ENCODE peak calls at places on chromosomes 6 and 20, in five cellular contexts. T is CD8-positive, alpha-beta T cell; W is A673; I is fibroblast of lung; V is transverse colon. B is an unnamed sample.

GRCh38 chr6:9583946-9584345 is 830.9 kb downstream of the TFAP2A start:
- DNase-seq in T (no peak), W (no peak), I (no peak), V (no peak), B (no peak)

GRCh38 chr6:32178547-32179440 is 589 bp downstream of the RNF5 start:
- DNase-seq in T (no peak), W (no peak), I (no peak), V (no peak), B (no peak)

GRCh38 chr6:83065511-83066192 is at the start of gene UBE3D:
- DNase-seq in T (peak), W (peak), I (peak), V (peak), B (no peak)

GRCh38 chr20:38752029-38752428 is 3.8 kb downstream of the ACTR5 start:
- DNase-seq in T (no peak), W (no peak), I (no peak), V (no peak), B (no peak)

GRCh38 chr6:12440981-12441380 is 150.8 kb downstream of the EDN1 start:
- DNase-seq in T (no peak), W (peak), I (no peak), V (no peak), B (no peak)

GRCh38 chr20:57197352-57198198 is 68.9 kb downstream of the BMP7 start:
- DNase-seq in T (no peak), W (no peak), I (no peak), V (no peak), B (no peak)

GRCh38 chr20:21048841-21049273 is 57.3 kb downstream of the LINC00237 start:
- DNase-seq in T (peak), W (peak), I (no peak), V (peak), B (no peak)

GRCh38 chr6:33069021-33069738 is 4.3 kb downstream of the HLA-DPA1 start:
- DNase-seq in T (no peak), W (no peak), I (no peak), V (no peak), B (no peak)

GRCh38 chr20:19937651-19938420 is 79.3 kb upstream of the NAA20 start:
- DNase-seq in T (no peak), W (no peak), I (no peak), V (no peak), B (no peak)

GRCh38 chr6:165599596-165600487 is 63.2 kb downstream of the PDE10A start:
- DNase-seq in T (no peak), W (no peak), I (no peak), V (no peak), B (no peak)

GRCh38 chr6:95248501-95248900 is 328.8 kb upstream of the MANEA start:
- DNase-seq in T (no peak), W (peak), I (peak), V (no peak), B (no peak)

GRCh38 chr6:111692327-111693164 is 86.9 kb upstream of the TRAF3IP2 start:
- DNase-seq in T (no peak), W (no peak), I (no peak), V (peak), B (peak)

GRCh38 chr6:17167327-17167979 is 65.6 kb downstream of the STMND1 start:
- DNase-seq in T (no peak), W (peak), I (peak), V (peak), B (no peak)

GRCh38 chr6:32931211-32931610 is 9.6 kb downstream of the HLA-DMB start:
- DNase-seq in T (no peak), W (no peak), I (no peak), V (no peak), B (no peak)

GRCh38 chr20:50913976-50914375 is 17.3 kb downstream of the ADNP start:
- DNase-seq in T (no peak), W (peak), I (peak), V (no peak), B (no peak)

GRCh38 chr6:39056681-39057080 is 8.1 kb downstream of the GLP1R start:
- DNase-seq in T (no peak), W (no peak), I (no peak), V (no peak), B (no peak)

GRCh38 chr20:62377615-62378085 is 9.3 kb upstream of the RPS21 start:
- DNase-seq in T (no peak), W (no peak), I (no peak), V (no peak), B (no peak)

GRCh38 chr6:166774770-166775169 is 147.7 kb upstream of the RPS6KA2 start:
- DNase-seq in T (no peak), W (no peak), I (no peak), V (no peak), B (no peak)

GRCh38 chr20:33442136-33443005 is 1.2 kb downstream of the SNTA1 start:
- DNase-seq in T (no peak), W (no peak), I (no peak), V (peak), B (no peak)

GRCh38 chr6:16505711-16506362 is 255.4 kb downstream of the ATXN1 start:
- DNase-seq in T (no peak), W (peak), I (peak), V (peak), B (no peak)

GRCh38 chr6:117498159-117498558 is 15.7 kb downstream of the DCBLD1 start:
- DNase-seq in T (no peak), W (no peak), I (peak), V (no peak), B (no peak)

GRCh38 chr6:31114970-31115849 is 610 bp downstream of the PSORS1C1 start:
- DNase-seq in T (no peak), W (peak), I (peak), V (no peak), B (no peak)

GRCh38 chr20:25042531-25043498 is 15.1 kb downstream of the ACSS1 start:
- DNase-seq in T (peak), W (no peak), I (no peak), V (peak), B (no peak)

GRCh38 chr6:133099573-133099972 is 141.6 kb upstream of the EYA4 start:
- DNase-seq in T (no peak), W (peak), I (peak), V (no peak), B (peak)

GRCh38 chr20:40637176-40637575 is 51.9 kb downstream of the MAFB start:
- DNase-seq in T (no peak), W (no peak), I (no peak), V (no peak), B (no peak)

GRCh38 chr6:150068173-150068785 is 642 bp downstream of the ULBP3 start:
- DNase-seq in T (no peak), W (no peak), I (no peak), V (no peak), B (no peak)

GRCh38 chr6:18302561-18303439 is 38.5 kb upstream of the DEK start:
- DNase-seq in T (no peak), W (peak), I (peak), V (no peak), B (no peak)

GRCh38 chr6:46909371-46909770 is 12.4 kb downstream of the ADGRF5 start:
- DNase-seq in T (no peak), W (no peak), I (no peak), V (no peak), B (no peak)

GRCh38 chr6:165562421-165563090 is 100.5 kb downstream of the PDE10A start:
- DNase-seq in T (no peak), W (peak), I (no peak), V (no peak), B (no peak)

GRCh38 chr6:74507649-74508048 is 698.2 kb downstream of the COL12A1 start:
- DNase-seq in T (no peak), W (no peak), I (no peak), V (no peak), B (no peak)

GRCh38 chr6:44508646-44509045 is 121.1 kb downstream of the CDC5L start:
- DNase-seq in T (no peak), W (no peak), I (peak), V (no peak), B (no peak)

GRCh38 chr6:126232671-126233070 is 107.2 kb upstream of the CENPW start:
- DNase-seq in T (no peak), W (no peak), I (peak), V (no peak), B (no peak)

GRCh38 chr6:16760536-16761468 is at the start of gene ATXN1:
- DNase-seq in T (peak), W (peak), I (no peak), V (peak), B (peak)

GRCh38 chr6:151291145-151292055 is 51.6 kb downstream of the AKAP12 start:
- DNase-seq in T (no peak), W (no peak), I (peak), V (peak), B (peak)

GRCh38 chr6:5384276-5384675 is 123.0 kb downstream of the FARS2 start:
- DNase-seq in T (no peak), W (no peak), I (no peak), V (no peak), B (no peak)

GRCh38 chr20:17914957-17915356 is 53.6 kb downstream of the SNX5 start:
- DNase-seq in T (no peak), W (no peak), I (no peak), V (no peak), B (no peak)

GRCh38 chr20:17912916-17913315 is 55.7 kb downstream of the SNX5 start:
- DNase-seq in T (no peak), W (no peak), I (peak), V (no peak), B (no peak)

GRCh38 chr20:17911927-17912326 is 56.7 kb downstream of the SNX5 start:
- DNase-seq in T (no peak), W (no peak), I (no peak), V (no peak), B (no peak)

GRCh38 chr20:17909745-17910345 is 58.7 kb downstream of the SNX5 start:
- DNase-seq in T (no peak), W (no peak), I (no peak), V (no peak), B (no peak)

DNA sequence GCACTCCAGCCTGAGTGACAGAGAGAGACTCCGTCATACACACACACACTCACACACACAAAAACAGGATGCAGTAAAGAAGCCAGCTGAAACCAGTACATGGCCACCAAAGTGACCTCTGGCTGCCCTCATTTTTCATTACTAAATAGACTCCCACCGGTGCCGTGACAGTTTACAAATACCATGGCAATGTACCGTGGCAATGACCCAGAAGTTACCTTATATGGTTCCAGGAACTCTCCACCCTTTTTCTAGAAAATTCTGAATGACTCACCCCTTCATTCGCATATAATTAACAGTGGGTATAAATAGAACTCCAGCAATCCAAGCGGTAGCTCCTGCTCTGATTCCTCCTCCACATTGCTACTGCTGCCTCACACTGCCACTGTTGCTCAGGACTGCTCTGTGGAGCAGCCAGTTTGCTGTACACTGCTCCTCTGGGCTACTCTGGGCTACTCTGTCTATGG is 57.7 kb downstream of the SNX5 start:
- DNase-seq in T (no peak), W (peak), I (peak), V (no peak), B (peak)
- TF ChIP-seq CTCF in T (no peak), W (no peak), I (peak), V (no peak), B (no peak)

GRCh38 chr6:146544783-146545182 is 1.1 kb downstream of the RAB32 start:
- DNase-seq in T (no peak), W (no peak), I (peak), V (no peak), B (no peak)

GRCh38 chr6:146545608-146546007 is 2.0 kb downstream of the RAB32 start:
- DNase-seq in T (no peak), W (no peak), I (peak), V (no peak), B (peak)

GRCh38 chr6:146542881-146543210 is 787 bp upstream of the RAB32 start:
- DNase-seq in T (no peak), W (no peak), I (peak), V (no peak), B (no peak)

GRCh38 chr6:146543211-146543939 is at the start of gene RAB32:
- DNase-seq in T (peak), W (peak), I (peak), V (peak), B (peak)

DNA sequence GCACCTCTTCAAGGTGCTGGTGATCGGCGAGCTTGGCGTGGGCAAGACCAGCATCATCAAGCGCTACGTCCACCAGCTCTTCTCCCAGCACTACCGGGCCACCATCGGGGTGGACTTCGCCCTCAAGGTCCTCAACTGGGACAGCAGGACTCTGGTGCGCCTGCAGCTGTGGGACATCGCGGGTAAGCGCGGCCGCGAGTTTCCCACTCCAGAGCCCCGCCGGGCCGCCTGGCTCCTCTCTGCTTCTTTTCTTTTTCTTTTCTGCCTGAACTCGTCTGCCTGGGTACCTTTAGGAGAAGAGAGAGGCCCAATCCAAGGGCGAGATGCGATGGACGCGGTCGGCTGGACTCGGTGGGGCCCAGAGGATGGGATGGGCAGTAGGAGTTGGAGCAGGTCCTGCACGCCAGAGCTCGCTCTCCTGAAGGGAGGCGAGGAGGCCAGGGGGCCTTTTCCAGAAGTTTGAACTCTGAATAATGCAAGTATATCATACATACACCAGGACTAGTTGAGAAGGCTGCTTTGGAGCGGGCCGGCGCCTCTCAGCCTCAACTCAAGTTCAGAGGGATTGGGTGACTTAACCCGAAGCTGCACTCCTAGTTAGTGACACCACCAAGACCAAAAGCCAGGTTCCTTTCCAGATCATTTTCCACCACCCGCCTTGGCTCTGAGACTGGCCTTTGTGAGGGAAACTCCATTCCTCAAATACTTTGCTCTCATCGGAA is 468 bp downstream of the RAB32 start:
- DNase-seq in T (no peak), W (no peak), I (peak), V (peak), B (no peak)
- H3K4me3 ChIP-seq in T (no peak), W (peak), I (peak), V (peak), B (peak)

DNA sequence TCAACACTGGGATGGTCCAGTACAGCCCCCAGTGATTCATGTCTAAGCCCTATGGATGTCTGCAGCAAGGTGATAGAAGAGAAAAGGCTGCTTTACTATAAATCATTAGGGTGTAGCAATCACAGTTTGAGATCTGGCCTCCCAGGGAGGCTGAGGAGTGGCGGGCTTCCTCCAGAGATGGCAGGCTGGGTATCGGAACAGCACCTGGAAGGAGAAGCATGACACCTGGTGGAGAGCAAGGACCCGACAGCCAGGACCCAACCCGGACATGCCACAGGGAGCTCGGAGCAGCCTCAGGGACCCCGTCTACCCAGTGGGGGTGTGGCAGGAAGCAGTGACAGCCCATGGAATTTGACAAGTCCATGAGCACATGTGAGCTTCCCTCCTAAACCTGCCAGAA is 114.8 kb upstream of the CD93 start:
- DNase-seq in T (no peak), W (peak), I (peak), V (peak), B (no peak)
- TF ChIP-seq CTCF in T (no peak), W (peak), I (no peak), V (peak), B (peak)

GRCh38 chr6:63502165-63502564 is 70.1 kb upstream of the LOC128125822 start:
- DNase-seq in T (no peak), W (no peak), I (no peak), V (no peak), B (no peak)

GRCh38 chr6:63503199-63503598 is 69.1 kb upstream of the LOC128125822 start:
- DNase-seq in T (no peak), W (no peak), I (no peak), V (no peak), B (peak)

GRCh38 chr6:63507096-63507495 is 65.2 kb upstream of the LOC128125822 start:
- DNase-seq in T (no peak), W (no peak), I (no peak), V (no peak), B (no peak)

GRCh38 chr6:63509652-63510352 is 62.5 kb upstream of the LOC128125822 start:
- DNase-seq in T (no peak), W (no peak), I (peak), V (peak), B (no peak)

DNA sequence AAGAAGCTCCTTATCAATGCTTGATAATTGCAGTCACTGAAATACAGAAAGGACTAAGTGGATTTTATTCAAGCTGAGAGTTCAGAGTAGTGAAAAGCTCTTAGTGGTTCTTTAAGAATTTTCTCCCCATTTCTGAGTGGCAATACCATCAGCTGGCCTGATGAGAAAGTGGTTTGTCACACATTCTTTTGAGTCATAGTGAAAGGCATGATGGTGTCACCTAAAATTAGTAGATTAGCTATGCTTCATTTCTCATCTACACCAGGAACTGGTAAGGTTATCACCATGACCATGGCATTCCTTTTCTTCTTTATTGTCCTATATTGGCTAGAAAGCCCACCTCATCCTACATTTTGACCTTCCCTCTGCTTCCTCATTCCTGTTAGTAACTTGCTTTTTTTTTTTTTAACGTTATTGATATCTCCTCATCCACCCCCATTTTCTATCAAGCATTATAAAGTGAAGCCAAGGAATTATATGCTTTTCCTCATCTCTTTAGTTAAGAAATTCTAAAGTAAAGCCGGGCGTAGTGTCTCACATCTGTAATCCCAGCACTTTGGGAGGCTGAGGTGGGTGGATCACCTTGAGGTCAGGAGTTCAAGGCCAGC is 67.4 kb upstream of the LOC128125822 start:
- DNase-seq in T (no peak), W (no peak), I (no peak), V (no peak), B (no peak)
- H3K4me3 ChIP-seq in T (no peak), W (no peak), I (no peak), V (no peak), B (no peak)

DNA sequence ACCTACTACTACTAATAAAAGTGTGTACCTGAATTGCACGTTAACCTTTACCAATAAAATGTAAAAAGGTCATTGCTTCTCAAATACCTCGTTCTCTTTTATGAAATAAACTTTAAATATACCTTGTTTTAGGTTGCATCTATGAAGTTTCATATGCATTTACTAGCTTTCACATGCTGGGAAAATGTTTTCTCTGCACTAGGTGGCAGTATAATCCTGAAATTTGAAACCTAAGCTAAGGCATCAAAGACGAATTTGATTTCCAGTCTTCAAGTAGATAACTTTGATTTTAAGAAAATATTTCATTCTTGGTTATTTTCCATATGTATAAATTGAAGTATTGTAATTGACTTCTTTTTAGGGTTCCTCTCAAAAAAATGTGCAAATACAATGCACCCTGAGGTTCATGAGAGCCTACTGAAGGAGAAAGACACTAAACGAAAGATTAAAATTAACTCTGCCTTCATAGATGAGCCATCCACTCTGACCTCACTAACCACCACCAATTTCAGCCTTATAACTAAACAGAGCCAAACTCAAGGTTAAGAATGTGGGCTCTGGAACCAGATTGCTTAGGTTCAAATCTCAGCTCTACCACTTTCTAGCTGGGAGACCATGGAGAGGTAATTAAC is 7.3 kb upstream of the COL9A1 start:
- DNase-seq in T (no peak), W (peak), I (peak), V (no peak), B (peak)
- TF ChIP-seq CTCF in T (peak), W (peak), I (peak), V (peak), B (peak)

DNA sequence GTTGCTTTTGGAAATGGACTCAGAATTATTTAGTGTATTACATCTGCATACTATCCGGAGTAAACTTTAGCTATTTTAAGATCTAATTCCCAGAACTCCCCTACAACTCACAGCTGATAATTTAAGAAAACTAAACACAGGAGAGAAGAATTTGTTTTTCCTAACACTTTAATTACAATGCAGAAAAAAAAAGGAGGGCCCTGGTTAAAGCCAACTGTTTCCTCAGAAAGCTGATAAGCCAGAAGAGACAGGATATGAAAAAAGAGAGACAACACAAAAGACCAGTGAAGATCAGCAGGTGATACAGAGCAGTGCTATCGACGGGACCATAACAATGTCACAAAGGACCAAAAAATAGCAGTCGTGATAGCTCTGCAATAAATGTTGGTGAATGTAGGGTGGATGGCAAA is 5.8 kb downstream of the IFNGR1 start:
- DNase-seq in T (no peak), W (no peak), I (no peak), V (no peak), B (no peak)
- H3K4me3 ChIP-seq in T (no peak), W (no peak), I (no peak), V (no peak), B (no peak)

B was measured in retinal pigment epithelial cell.